ENCODE peak calls at places on chromosome X, in four cellular contexts. C is aorta; W is CD4-positive, alpha-beta T cell; Y is right lobe of liver. L is an unnamed sample.

GRCh38 chrX:135327299-135327698 is 18.0 kb downstream of the ETDC start:
- DNase-seq in W (no peak), C (no peak), Y (no peak), L (no peak)

GRCh38 chrX:18981124-18981807 is 2.6 kb downstream of the PHKA2 start:
- DNase-seq in C (no peak), W (no peak), Y (no peak), L (no peak)

GRCh38 chrX:13076176-13076956 is 31.9 kb upstream of the FAM9C start:
- DNase-seq in W (no peak), Y (no peak), C (no peak), L (no peak)

GRCh38 chrX:120350458-120351138 is 11.3 kb upstream of the ATP1B4 start:
- DNase-seq in W (no peak), Y (no peak), C (no peak), L (no peak)

GRCh38 chrX:11704725-11705495 is 39.2 kb upstream of the ARHGAP6 start:
- DNase-seq in Y (no peak), W (no peak), C (peak; percentile 57), L (no peak)

GRCh38 chrX:70525733-70526132 is 81.1 kb downstream of the DLG3 start:
- DNase-seq in C (no peak), W (no peak), Y (no peak), L (peak; percentile 79)

GRCh38 chrX:129721870-129722269 is 16.9 kb upstream of the XPNPEP2 start:
- DNase-seq in C (no peak), W (no peak), Y (no peak), L (no peak)

GRCh38 chrX:70134116-70134477 is 850 bp downstream of the IGBP1 start:
- DNase-seq in C (no peak), W (no peak), Y (no peak), L (no peak)

GRCh38 chrX:49266536-49267445 is 2.3 kb upstream of the FOXP3 start:
- DNase-seq in Y (no peak), C (no peak), W (no peak), L (no peak)

GRCh38 chrX:80430826-80431501 is 10.7 kb downstream of the TENT5D start:
- DNase-seq in Y (no peak), C (no peak), W (no peak), L (no peak)

GRCh38 chrX:14919421-14919820 is 46.2 kb downstream of the MOSPD2 start:
- DNase-seq in W (no peak), Y (no peak), C (no peak), L (no peak)

GRCh38 chrX:8815460-8816065 is 14.4 kb upstream of the FAM9A start:
- DNase-seq in Y (no peak), C (no peak), W (no peak), L (no peak)
- H3K9me3 ChIP-seq in Y (no peaks in the 10 kb centered on the region), C (no peaks in the 10 kb centered on the region), W (no peaks in the 10 kb centered on the region), L (no peaks in the 10 kb centered on the region)

GRCh38 chrX:145825896-145826295 is 8.3 kb downstream of the SLITRK2 start:
- DNase-seq in W (no peak), C (no peak), Y (no peak), L (no peak)
- H3K9me3 ChIP-seq in W (no peaks in the 10 kb centered on the region), C (no peaks in the 10 kb centered on the region), Y (no peaks in the 10 kb centered on the region), L (no peaks in the 10 kb centered on the region)

GRCh38 chrX:1011632-1012283 is 200.7 kb downstream of the CRLF2 start:
- DNase-seq in Y (no peak), W (no peak), C (no peak), L (no peak)

GRCh38 chrX:1009771-1010170 is 202.7 kb downstream of the CRLF2 start:
- DNase-seq in W (no peak), C (no peak), Y (no peak), L (no peak)

GRCh38 chrX:1002611-1003010 is 209.8 kb downstream of the CRLF2 start:
- DNase-seq in Y (no peak), W (no peak), C (peak; percentile 51), L (no peak)

DNA sequence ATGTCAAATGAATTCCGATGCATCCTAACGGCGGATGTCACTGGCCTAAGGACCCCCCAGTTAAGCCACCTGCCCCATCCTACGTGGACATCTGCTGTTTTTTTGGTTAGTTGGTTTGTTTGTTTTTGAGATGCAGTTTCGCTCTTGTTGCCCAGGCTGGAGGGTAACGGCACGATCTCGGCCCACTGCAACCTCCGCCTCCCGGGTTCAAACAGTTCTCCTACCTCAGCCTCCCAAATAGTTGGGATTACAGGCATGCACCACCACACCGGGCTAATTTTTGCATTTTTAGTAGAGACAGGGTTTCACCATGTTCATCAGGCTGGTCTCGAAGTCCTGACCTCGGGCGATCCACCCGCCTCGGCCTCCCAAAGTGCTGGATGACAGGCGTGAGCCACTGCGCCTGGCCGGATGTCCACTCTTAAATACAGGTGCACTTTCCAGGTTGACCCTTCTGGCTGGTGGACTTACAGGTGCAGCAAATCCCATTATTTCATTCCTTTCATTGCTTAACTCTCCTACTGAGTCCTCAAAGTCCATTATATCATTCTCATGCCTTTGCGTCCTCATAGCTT is 206.2 kb downstream of the CRLF2 start:
- DNase-seq in Y (no peak), W (no peak), C (no peak), L (no peak)
- H3K9me3 ChIP-seq in Y (no peaks in the 10 kb centered on the region), W (no peaks in the 10 kb centered on the region), C (no peaks in the 10 kb centered on the region), L (no peaks in the 10 kb centered on the region)

GRCh38 chrX:72478853-72479252 is 93.8 kb downstream of the HDAC8 start:
- DNase-seq in Y (peak; percentile 51), W (no peak), C (no peak), L (no peak)

GRCh38 chrX:72478351-72478750 is 94.3 kb downstream of the HDAC8 start:
- DNase-seq in Y (peak; percentile 57), W (no peak), C (no peak), L (no peak)

GRCh38 chrX:72475338-72475737 is 97.3 kb downstream of the HDAC8 start:
- DNase-seq in Y (no peak), C (no peak), W (no peak), L (no peak)

GRCh38 chrX:72477787-72478186 is 94.9 kb downstream of the HDAC8 start:
- DNase-seq in Y (no peak), W (no peak), C (no peak), L (no peak)

GRCh38 chrX:72475952-72476668 is 96.5 kb downstream of the HDAC8 start:
- DNase-seq in C (no peak), W (no peak), Y (no peak), L (no peak)
- H3K9me3 ChIP-seq in C (no peaks in the 10 kb centered on the region), W (no peaks in the 10 kb centered on the region), Y (no peaks in the 10 kb centered on the region), L (no peaks in the 10 kb centered on the region)

DNA sequence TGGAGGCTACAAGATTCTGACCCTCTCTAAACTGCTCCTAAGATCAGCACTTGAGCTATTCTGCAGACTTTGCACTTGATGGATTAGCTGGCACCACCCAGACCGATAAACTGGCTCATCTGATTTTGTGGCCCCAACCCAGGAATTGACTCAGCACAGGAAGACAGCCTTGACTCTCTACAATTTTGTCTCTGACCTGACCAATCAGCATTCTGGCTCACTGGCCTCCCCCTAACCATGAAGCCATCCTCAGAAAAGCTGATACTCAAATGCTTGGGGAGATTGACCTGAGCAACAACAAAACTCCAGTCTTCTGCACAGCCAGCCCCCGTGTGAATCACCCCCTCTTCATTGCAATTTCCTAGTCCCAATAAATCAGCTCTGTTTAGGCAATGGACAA is 195.4 kb upstream of the PPP1R2C start:
- DNase-seq in Y (no peak), C (no peak), W (no peak), L (no peak)
- H3K9me3 ChIP-seq in Y (no peaks in the 10 kb centered on the region), C (no peaks in the 10 kb centered on the region), W (no peaks in the 10 kb centered on the region), L (no peaks in the 10 kb centered on the region)

GRCh38 chrX:123854329-123854728 is 5.5 kb upstream of the XIAP start:
- DNase-seq in Y (no peak), C (no peak), W (no peak), L (no peak)
- H3K9me3 ChIP-seq in Y (no peaks in the 10 kb centered on the region), C (no peaks in the 10 kb centered on the region), W (no peaks in the 10 kb centered on the region), L (no peaks in the 10 kb centered on the region)

GRCh38 chrX:57902633-57903032 is 7.6 kb downstream of the ZXDA start:
- DNase-seq in W (no peak), Y (no peak), C (no peak), L (no peak)

GRCh38 chrX:57906790-57907189 is 3.5 kb downstream of the ZXDA start:
- DNase-seq in C (no peak), Y (no peak), W (no peak), L (no peak)

GRCh38 chrX:57900961-57901360 is 9.3 kb downstream of the ZXDA start:
- DNase-seq in W (no peak), Y (no peak), C (no peak), L (no peak)

GRCh38 chrX:57904481-57904880 is 5.8 kb downstream of the ZXDA start:
- DNase-seq in W (no peak), Y (no peak), C (no peak), L (no peak)

DNA sequence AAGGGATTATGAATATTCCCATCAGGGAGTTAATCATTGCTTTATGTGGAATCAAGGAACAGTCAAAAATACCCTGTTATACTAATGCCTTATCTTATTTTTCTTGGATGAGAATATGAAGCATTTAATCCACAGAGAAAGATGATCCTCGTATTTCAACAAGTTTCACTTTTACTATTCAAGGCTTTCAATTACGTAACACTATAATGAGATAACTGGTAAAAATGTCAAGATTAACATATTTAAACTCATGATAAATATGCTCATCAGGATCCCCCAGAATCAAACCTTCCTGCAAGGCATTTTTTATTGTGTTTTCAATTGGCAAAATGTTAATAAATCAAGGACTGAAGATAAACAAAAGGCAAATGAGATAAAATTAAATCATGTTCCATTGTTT is 5.1 kb downstream of the ZXDA start:
- DNase-seq in Y (no peak), C (no peak), W (no peak), L (no peak)
- H3K9me3 ChIP-seq in Y (no peaks in the 10 kb centered on the region), C (no peaks in the 10 kb centered on the region), W (no peaks in the 10 kb centered on the region), L (no peaks in the 10 kb centered on the region)

GRCh38 chrX:154998204-154998880 is 24.2 kb downstream of the F8 start:
- DNase-seq in W (no peak), Y (no peak), C (no peak), L (no peak)
- H3K9me3 ChIP-seq in W (no peaks in the 10 kb centered on the region), Y (no peaks in the 10 kb centered on the region), C (no peaks in the 10 kb centered on the region), L (no peaks in the 10 kb centered on the region)